ENCODE peak calls at places on chromosomes 4 and X, in ten cellular contexts. U, K, H, O, R, Z, M, D, I and Y are unnamed samples.

GRCh38 chr4:61638600-61638999 is 438.5 kb downstream of the ADGRL3 start:
- DNase-seq in U (no peak), K (no peak), H (no peak), O (no peak), R (no peak), Z (no peak), M (no peak), D (no peak), I (no peak), Y (no peak)

GRCh38 chr4:57023104-57023503 is 44.4 kb downstream of the POLR2B start:
- DNase-seq in U (no peak), K (peak; percentile 57), H (no peak), O (no peak), R (peak; percentile 97), Z (peak; percentile 80), M (no peak), D (no peak), I (peak; percentile 86), Y (no peak)

GRCh38 chr4:114691865-114692264 is 93.3 kb downstream of the UGT8 start:
- DNase-seq in U (no peak), K (no peak), H (no peak), O (no peak), R (no peak), Z (no peak), M (no peak), D (no peak), I (no peak), Y (no peak)

GRCh38 chr4:24889991-24890390 is 22.9 kb downstream of the CCDC149 start:
- DNase-seq in U (no peak), K (no peak), H (no peak), O (no peak), R (peak; percentile 65), Z (no peak), M (no peak), D (no peak), I (no peak), Y (no peak)

GRCh38 chr4:108210989-108211725 is 42.4 kb upstream of the LEF1 start:
- DNase-seq in U (no peak), K (no peak), H (no peak), O (no peak), R (peak; percentile 87), Z (no peak), M (no peak), D (no peak), I (no peak), Y (no peak)

GRCh38 chrX:141791856-141792255 is 46.3 kb upstream of the MAGEC3 start:
- DNase-seq in U (no peak), K (no peak), H (no peak), O (no peak), R (no peak), Z (no peak), M (no peak), D (no peak), I (peak; percentile 1), Y (no peak)

GRCh38 chr4:111494471-111494870 is 650.8 kb upstream of the FAM241A start:
- DNase-seq in U (no peak), K (no peak), H (no peak), O (no peak), R (no peak), Z (no peak), M (no peak), D (no peak), I (no peak), Y (no peak)

GRCh38 chrX:151801980-151802379 is 67.4 kb downstream of the CNGA2 start:
- DNase-seq in U (no peak), K (no peak), H (no peak), O (no peak), R (no peak), Z (peak; percentile 40), M (peak; percentile 4), D (no peak), I (peak; percentile 25), Y (no peak)

GRCh38 chr4:47862297-47862696 is 24.4 kb upstream of the CORIN start:
- DNase-seq in U (no peak), K (no peak), H (no peak), O (no peak), R (no peak), Z (no peak), M (no peak), D (no peak), I (peak; percentile 35), Y (no peak)

GRCh38 chrX:130079824-130080406 is 30.4 kb downstream of the ELF4 start:
- DNase-seq in U (peak; percentile 55), K (peak; percentile 19), H (no peak), O (no peak), R (peak; percentile 55), Z (peak; percentile 82), M (peak; percentile 71), D (peak; percentile 67), I (peak; percentile 94), Y (no peak)

GRCh38 chrX:42976729-42977366 is 198.9 kb upstream of the PPP1R2C start:
- DNase-seq in U (no peak), K (no peak), H (no peak), O (no peak), R (peak; percentile 80), Z (peak; percentile 14), M (peak; percentile 38), D (peak; percentile 36), I (peak; percentile 4), Y (no peak)

GRCh38 chrX:132071260-132071659 is 48.2 kb downstream of the STK26 start:
- DNase-seq in U (no peak), K (no peak), H (no peak), O (no peak), R (peak; percentile 16), Z (peak; percentile 20), M (no peak), D (no peak), I (peak; percentile 31), Y (no peak)

GRCh38 chrX:147803948-147804347 is 107.8 kb upstream of the FMR1 start:
- DNase-seq in U (no peak), K (no peak), H (no peak), O (no peak), R (peak; percentile 3), Z (peak; percentile 54), M (peak; percentile 12), D (no peak), I (no peak), Y (no peak)

GRCh38 chr4:41256740-41257256 is at the start of gene UCHL1:
- DNase-seq in U (no peak), K (no peak), H (peak; percentile 39), O (no peak), R (no peak), Z (no peak), M (no peak), D (peak; percentile 26), I (peak; percentile 84), Y (peak; percentile 93)

GRCh38 chr4:123363729-123364128 is 32.9 kb upstream of the SPRY1 start:
- DNase-seq in U (no peak), K (no peak), H (no peak), O (no peak), R (no peak), Z (no peak), M (no peak), D (no peak), I (no peak), Y (no peak)

GRCh38 chr4:73257995-73258667 is 467 bp downstream of the ANKRD17 start:
- DNase-seq in U (no peak), K (no peak), H (peak; percentile 33), O (peak; percentile 8), R (peak; percentile 12), Z (peak; percentile 45), M (peak; percentile 43), D (no peak), I (peak; percentile 29), Y (no peak)
- TF ChIP-seq CTCF in U (peak; percentile 22), K (no peak), H (peak; percentile 1), O (peak; percentile 30), R (peak; percentile 2), Z (peak; percentile 15), M (no peak), D (no peak), I (peak; percentile 2), Y (peak; percentile 47)

DNA sequence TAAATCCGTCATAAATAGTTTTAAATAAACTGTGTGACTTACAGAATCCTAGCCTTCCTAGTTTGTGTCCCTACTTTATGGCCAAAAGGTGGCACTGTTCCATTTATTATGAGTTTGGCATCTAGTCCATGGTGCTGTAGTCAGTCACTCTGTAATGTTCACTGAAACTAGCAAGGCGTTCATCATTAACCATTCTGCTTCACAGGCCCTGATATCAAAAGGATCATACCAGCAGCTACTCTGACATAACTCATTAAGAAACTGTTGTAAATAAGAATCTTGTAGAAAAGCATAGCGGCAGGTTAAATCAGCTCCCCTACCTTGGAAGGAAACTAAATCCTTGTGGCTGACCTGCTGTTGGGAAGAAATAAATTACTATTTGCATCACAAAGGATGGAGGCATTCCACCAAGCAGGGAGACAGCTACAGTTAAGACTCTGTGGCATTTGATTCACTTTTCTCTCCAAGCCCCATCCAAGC is 919.6 kb upstream of the DIAPH2 start:
- DNase-seq in U (no peak), K (no peak), H (no peak), O (no peak), R (peak; percentile 47), Z (peak; percentile 67), M (peak; percentile 39), D (no peak), I (peak; percentile 59), Y (no peak)
- TF ChIP-seq CTCF in U (no peak), K (no peak), H (peak; percentile 44), O (peak; percentile 26), R (peak; percentile 38), Z (peak; percentile 48), M (no peak), D (peak; percentile 25), I (peak; percentile 51), Y (peak; percentile 65)

GRCh38 chr4:116668190-116668589 is 417.2 kb downstream of the TRAM1L1 start:
- DNase-seq in U (no peak), K (no peak), H (no peak), O (no peak), R (no peak), Z (no peak), M (no peak), D (no peak), I (no peak), Y (no peak)
- TF ChIP-seq CTCF in U (no peak), K (no peak), H (no peak), O (no peak), R (no peak), Z (peak; percentile 15), M (no peak), D (no peak), I (no peak), Y (peak; percentile 8)

GRCh38 chr4:118797558-118798142 is 38.3 kb downstream of the SEC24D start:
- DNase-seq in U (no peak), K (no peak), H (no peak), O (no peak), R (peak; percentile 16), Z (no peak), M (no peak), D (no peak), I (peak; percentile 43), Y (no peak)

GRCh38 chr4:118803253-118803652 is 32.7 kb downstream of the SEC24D start:
- DNase-seq in U (no peak), K (no peak), H (no peak), O (no peak), R (no peak), Z (no peak), M (no peak), D (no peak), I (no peak), Y (no peak)

GRCh38 chr4:118801895-118802575 is 33.9 kb downstream of the SEC24D start:
- DNase-seq in U (no peak), K (no peak), H (no peak), O (no peak), R (no peak), Z (no peak), M (no peak), D (no peak), I (no peak), Y (no peak)

GRCh38 chr4:118799235-118799932 is 36.5 kb downstream of the SEC24D start:
- DNase-seq in U (no peak), K (no peak), H (no peak), O (no peak), R (no peak), Z (no peak), M (no peak), D (no peak), I (peak; percentile 40), Y (no peak)

GRCh38 chr4:118798658-118799057 is 37.3 kb downstream of the SEC24D start:
- DNase-seq in U (no peak), K (no peak), H (no peak), O (no peak), R (no peak), Z (no peak), M (no peak), D (no peak), I (no peak), Y (no peak)
- TF ChIP-seq CTCF in U (no peak), K (peak; percentile 23), H (no peak), O (no peak), R (peak; percentile 1), Z (no peak), M (no peak), D (no peak), I (peak; percentile 24), Y (no peak)